ENCODE peak calls at places on chromosomes 2 and 18, in four cellular contexts. One of them, this sample, is unnamed. For H3K27me3, the result is how much of the 10 kb centered on the place peaks cover.

GRCh38 chr2:133264951-133265949 is 303.0 kb downstream of the NCKAP5 start:
- DNase-seq in ovary: peak
- DNase-seq in GM23248: no peak
- DNase-seq in endothelial cell of umbilical vein: peak
- DNase-seq in this sample: peak

GRCh38 chr18:67467188-67467587 is 49.3 kb downstream of the DSEL start:
- DNase-seq in ovary: no peak
- DNase-seq in GM23248: no peak
- DNase-seq in endothelial cell of umbilical vein: no peak
- DNase-seq in this sample: no peak

GRCh38 chr2:20062615-20063545 is 11.5 kb upstream of the LAPTM4A start:
- DNase-seq in ovary: no peak
- DNase-seq in GM23248: peak
- DNase-seq in endothelial cell of umbilical vein: no peak
- DNase-seq in this sample: no peak

GRCh38 chr2:132521321-132521720 is 104.7 kb downstream of the GPR39 start:
- DNase-seq in ovary: no peak
- DNase-seq in GM23248: no peak
- DNase-seq in endothelial cell of umbilical vein: no peak
- DNase-seq in this sample: no peak

GRCh38 chr2:201344663-201345366 is 12.3 kb downstream of the FLACC1 start:
- DNase-seq in ovary: no peak
- DNase-seq in GM23248: no peak
- DNase-seq in endothelial cell of umbilical vein: no peak
- DNase-seq in this sample: no peak

GRCh38 chr18:79026491-79026890 is 42.7 kb upstream of the ATP9B start:
- DNase-seq in ovary: no peak
- DNase-seq in GM23248: no peak
- DNase-seq in endothelial cell of umbilical vein: no peak
- DNase-seq in this sample: no peak

GRCh38 chr2:183207110-183207509 is 82.9 kb downstream of the NUP35 start:
- DNase-seq in ovary: no peak
- DNase-seq in GM23248: peak
- DNase-seq in endothelial cell of umbilical vein: no peak
- DNase-seq in this sample: no peak

GRCh38 chr2:95323347-95324155 is 26.4 kb downstream of the KCNIP3 start:
- DNase-seq in ovary: no peak
- DNase-seq in GM23248: peak
- DNase-seq in endothelial cell of umbilical vein: no peak
- DNase-seq in this sample: no peak

GRCh38 chr2:151043484-151043883 is 218.2 kb downstream of the RBM43 start:
- DNase-seq in ovary: no peak
- DNase-seq in GM23248: peak
- DNase-seq in endothelial cell of umbilical vein: no peak
- DNase-seq in this sample: no peak

GRCh38 chr2:199370150-199370780 is 87.5 kb downstream of the SATB2 start:
- DNase-seq in ovary: no peak
- DNase-seq in GM23248: peak
- DNase-seq in endothelial cell of umbilical vein: no peak
- DNase-seq in this sample: no peak

GRCh38 chr2:55054076-55054475 is 3.8 kb upstream of the RTN4 start:
- DNase-seq in ovary: no peak
- DNase-seq in GM23248: no peak
- DNase-seq in endothelial cell of umbilical vein: no peak
- DNase-seq in this sample: no peak

GRCh38 chr2:55057474-55057873 is 7.2 kb upstream of the RTN4 start:
- DNase-seq in ovary: no peak
- DNase-seq in GM23248: no peak
- DNase-seq in endothelial cell of umbilical vein: no peak
- DNase-seq in this sample: no peak

GRCh38 chr2:55052087-55053061 is 2.1 kb upstream of the RTN4 start:
- DNase-seq in ovary: no peak
- DNase-seq in GM23248: no peak
- DNase-seq in endothelial cell of umbilical vein: no peak
- DNase-seq in this sample: no peak

GRCh38 chr2:55054476-55054875 is 4.2 kb upstream of the RTN4 start:
- DNase-seq in ovary: no peak
- DNase-seq in GM23248: no peak
- DNase-seq in endothelial cell of umbilical vein: no peak
- DNase-seq in this sample: no peak

DNA sequence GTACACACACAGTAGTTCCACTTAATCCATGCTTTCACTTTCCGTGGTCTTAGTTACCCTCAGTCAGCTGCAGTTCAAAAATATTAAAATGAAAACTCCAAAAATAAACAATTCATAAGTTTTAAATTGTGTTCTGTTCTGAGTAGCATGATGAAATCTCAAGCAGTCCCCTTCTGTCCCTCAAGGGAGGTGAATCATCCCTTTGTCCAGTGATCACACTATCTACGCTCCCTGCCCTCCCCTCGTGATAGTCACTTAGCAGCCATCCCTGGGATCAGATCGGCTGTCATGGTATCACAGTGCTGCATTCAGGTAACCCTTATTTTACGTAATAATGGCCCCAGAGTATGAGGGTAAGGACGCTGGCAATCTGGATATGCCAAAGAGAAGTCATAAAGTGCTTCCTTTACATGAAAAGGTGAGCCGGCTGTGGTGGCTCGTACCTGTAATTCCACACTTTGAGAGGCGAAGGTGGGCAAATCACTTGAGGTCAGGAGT is 5.8 kb upstream of the RTN4 start:
- DNase-seq in ovary: no peak
- DNase-seq in GM23248: peak
- DNase-seq in endothelial cell of umbilical vein: no peak
- DNase-seq in this sample: no peak
- H3K27me3 ChIP-seq in ovary: under half
- H3K27me3 ChIP-seq in GM23248: under half
- H3K27me3 ChIP-seq in endothelial cell of umbilical vein: under half
- H3K27me3 ChIP-seq in this sample: under half

GRCh38 chr18:44681611-44682010 is 923 bp downstream of the SETBP1 start:
- DNase-seq in ovary: no peak
- DNase-seq in GM23248: no peak
- DNase-seq in endothelial cell of umbilical vein: peak
- DNase-seq in this sample: no peak

GRCh38 chr18:44680271-44681038 is at the start of gene SETBP1:
- DNase-seq in ovary: peak
- DNase-seq in GM23248: peak
- DNase-seq in endothelial cell of umbilical vein: peak
- DNase-seq in this sample: peak

GRCh38 chr18:44682181-44682870 is 1.6 kb downstream of the SETBP1 start:
- DNase-seq in ovary: peak
- DNase-seq in GM23248: no peak
- DNase-seq in endothelial cell of umbilical vein: no peak
- DNase-seq in this sample: no peak

GRCh38 chr18:44679912-44680270 is 797 bp upstream of the SETBP1 start:
- DNase-seq in ovary: peak
- DNase-seq in GM23248: peak
- DNase-seq in endothelial cell of umbilical vein: peak
- DNase-seq in this sample: peak

GRCh38 chr18:44681039-44681595 is 429 bp downstream of the SETBP1 start:
- DNase-seq in ovary: peak
- DNase-seq in GM23248: peak
- DNase-seq in endothelial cell of umbilical vein: no peak
- DNase-seq in this sample: no peak
- H3K27ac ChIP-seq in ovary: peak
- H3K27ac ChIP-seq in GM23248: peak
- H3K27ac ChIP-seq in endothelial cell of umbilical vein: no peak
- H3K27ac ChIP-seq in this sample: peak

DNA sequence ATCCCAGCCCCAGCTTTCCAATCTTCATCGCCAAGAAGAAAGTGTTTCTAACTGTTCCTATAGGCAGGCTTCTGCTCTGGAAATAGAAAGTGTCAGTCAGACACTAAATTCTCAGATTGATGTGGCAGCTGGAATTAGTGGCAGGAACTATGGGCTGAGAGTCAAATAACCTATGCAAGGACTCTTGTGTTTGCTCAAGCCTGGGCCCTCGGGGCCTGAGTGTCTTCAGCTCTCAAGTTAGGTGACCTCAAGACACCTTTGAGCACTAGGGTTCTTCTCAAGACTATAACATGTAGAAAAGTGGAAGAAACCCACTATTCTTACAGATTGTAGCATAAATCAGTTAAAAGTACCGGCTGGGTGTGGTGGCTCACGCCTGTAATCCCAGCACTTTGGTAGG is 694.5 kb downstream of the RNF144A start:
- DNase-seq in ovary: no peak
- DNase-seq in GM23248: no peak
- DNase-seq in endothelial cell of umbilical vein: no peak
- DNase-seq in this sample: no peak
- H3K27me3 ChIP-seq in ovary: under half
- H3K27me3 ChIP-seq in GM23248: under half
- H3K27me3 ChIP-seq in endothelial cell of umbilical vein: under half
- H3K27me3 ChIP-seq in this sample: under half

DNA sequence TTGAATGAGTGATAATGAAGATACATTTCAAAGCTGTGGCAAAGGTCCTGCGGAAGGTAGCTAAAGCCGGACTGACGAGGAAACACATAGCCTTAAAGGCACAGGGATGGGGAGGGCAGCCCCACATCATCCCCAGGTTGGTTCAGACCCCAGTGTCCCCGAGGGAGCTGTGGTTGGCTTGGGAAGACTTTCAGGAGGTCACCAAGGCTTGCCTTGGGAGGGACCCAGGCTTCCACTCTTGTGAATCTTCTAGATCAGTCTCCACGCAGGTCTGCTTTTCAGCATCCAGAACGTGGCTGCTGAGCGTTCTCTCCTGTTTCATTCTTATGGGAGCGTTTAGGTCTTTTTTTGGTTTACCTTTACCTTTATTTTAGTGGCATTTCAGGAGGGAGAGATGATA is 16.8 kb downstream of the KIF1A start:
- DNase-seq in ovary: no peak
- DNase-seq in GM23248: no peak
- DNase-seq in endothelial cell of umbilical vein: no peak
- DNase-seq in this sample: no peak
- H3K27ac ChIP-seq in ovary: no peak
- H3K27ac ChIP-seq in GM23248: no peak
- H3K27ac ChIP-seq in endothelial cell of umbilical vein: no peak
- H3K27ac ChIP-seq in this sample: no peak

GRCh38 chr2:119068154-119068725 is 90.3 kb downstream of the C1QL2 start:
- DNase-seq in ovary: no peak
- DNase-seq in GM23248: no peak
- DNase-seq in endothelial cell of umbilical vein: no peak
- DNase-seq in this sample: no peak

GRCh38 chr2:119071476-119071875 is 87.1 kb downstream of the C1QL2 start:
- DNase-seq in ovary: no peak
- DNase-seq in GM23248: no peak
- DNase-seq in endothelial cell of umbilical vein: no peak
- DNase-seq in this sample: no peak

GRCh38 chr2:119069781-119070180 is 88.8 kb downstream of the C1QL2 start:
- DNase-seq in ovary: no peak
- DNase-seq in GM23248: no peak
- DNase-seq in endothelial cell of umbilical vein: no peak
- DNase-seq in this sample: no peak

GRCh38 chr2:119073213-119073612 is 85.3 kb downstream of the C1QL2 start:
- DNase-seq in ovary: no peak
- DNase-seq in GM23248: no peak
- DNase-seq in endothelial cell of umbilical vein: no peak
- DNase-seq in this sample: no peak
- H3K27me3 ChIP-seq in ovary: under half
- H3K27me3 ChIP-seq in GM23248: under half
- H3K27me3 ChIP-seq in endothelial cell of umbilical vein: under half
- H3K27me3 ChIP-seq in this sample: under half

This sample was measured in right lobe of liver.